ENCODE peak calls at places on chromosomes 2 and 18, in six cellular contexts. V is GM12891, F is H1, E is K562, S is GM12878, J is HepG2. I is an unnamed sample.

GRCh38 chr2:111100765-111101162 is 19.9 kb upstream of the BCL2L11 start:
- DNase-seq in V (no peak), F (no peak), E (peak), S (peak), J (no peak), I (peak)

GRCh38 chr2:131580187-131580586 is 52.5 kb downstream of the CCDC74A start:
- DNase-seq in V (no peak), F (no peak), E (peak), S (no peak), J (no peak), I (no peak)

GRCh38 chr2:226733189-226733858 is 66.3 kb downstream of the IRS1 start:
- DNase-seq in V (no peak), F (no peak), E (no peak), S (no peak), J (peak), I (no peak)

GRCh38 chr2:105239924-105240323 is 1.6 kb upstream of the GPR45 start:
- DNase-seq in V (no peak), F (no peak), E (no peak), S (no peak), J (no peak), I (no peak)

GRCh38 chr18:75681538-75682115 is 254.1 kb upstream of the SMIM21 start:
- DNase-seq in V (no peak), F (no peak), E (no peak), S (no peak), J (no peak), I (no peak)

GRCh38 chr18:44452346-44452745 is 228.3 kb upstream of the SETBP1 start:
- DNase-seq in V (no peak), F (no peak), E (no peak), S (no peak), J (no peak), I (no peak)

GRCh38 chr2:54670485-54671009 is 52.9 kb upstream of the EML6 start:
- DNase-seq in V (no peak), F (no peak), E (no peak), S (no peak), J (no peak), I (no peak)

GRCh38 chr18:52694804-52695203 is 354.8 kb downstream of the DCC start:
- DNase-seq in V (no peak), F (no peak), E (peak), S (no peak), J (no peak), I (no peak)

GRCh38 chr2:216492951-216493685 is 5.5 kb upstream of the RPL37A start:
- DNase-seq in V (no peak), F (no peak), E (no peak), S (no peak), J (no peak), I (no peak)

GRCh38 chr2:113937501-113937900 is 47.6 kb downstream of the ACTR3 start:
- DNase-seq in V (no peak), F (no peak), E (no peak), S (no peak), J (no peak), I (no peak)

GRCh38 chr2:99692785-99693184 is 203.0 kb upstream of the REV1 start:
- DNase-seq in V (no peak), F (no peak), E (peak), S (no peak), J (no peak), I (no peak)

GRCh38 chr2:195818521-195818920 is 161.5 kb downstream of the SLC39A10 start:
- DNase-seq in V (no peak), F (no peak), E (no peak), S (no peak), J (no peak), I (no peak)

GRCh38 chr2:107325983-107326786 is 440.2 kb upstream of the ST6GAL2 start:
- DNase-seq in V (no peak), F (no peak), E (no peak), S (no peak), J (no peak), I (no peak)

GRCh38 chr2:17199741-17200140 is 318.5 kb downstream of the RAD51AP2 start:
- DNase-seq in V (no peak), F (no peak), E (no peak), S (no peak), J (no peak), I (no peak)

GRCh38 chr2:119837759-119838158 is 78.0 kb downstream of the PTPN4 start:
- DNase-seq in V (no peak), F (no peak), E (no peak), S (no peak), J (no peak), I (no peak)

GRCh38 chr2:241373449-241373848 is 17.4 kb downstream of the FARP2 start:
- DNase-seq in V (no peak), F (no peak), E (no peak), S (no peak), J (no peak), I (no peak)

GRCh38 chr18:62324917-62325805 is at the start of gene TNFRSF11A:
- DNase-seq in V (peak), F (no peak), E (peak), S (no peak), J (no peak), I (peak)

GRCh38 chr18:3037423-3037915 is 24.5 kb upstream of the LPIN2 start:
- DNase-seq in V (peak), F (no peak), E (peak), S (peak), J (peak), I (peak)

GRCh38 chr2:126828051-126828450 is 70.6 kb upstream of the TEX51 start:
- DNase-seq in V (no peak), F (no peak), E (no peak), S (no peak), J (no peak), I (no peak)

GRCh38 chr2:195694553-195694952 is 37.5 kb downstream of the SLC39A10 start:
- DNase-seq in V (no peak), F (no peak), E (peak), S (no peak), J (no peak), I (no peak)

GRCh38 chr2:238294393-238295143 is 6.2 kb upstream of the PER2 start:
- DNase-seq in V (no peak), F (no peak), E (no peak), S (no peak), J (peak), I (no peak)

GRCh38 chr2:38720613-38721241 is 30.4 kb downstream of the SRSF7 start:
- DNase-seq in V (no peak), F (no peak), E (peak), S (peak), J (no peak), I (no peak)

GRCh38 chr2:178109813-178110212 is 2.4 kb upstream of the RBM45 start:
- DNase-seq in V (peak), F (no peak), E (peak), S (no peak), J (peak), I (no peak)

GRCh38 chr2:120402070-120402440 is 56.1 kb downstream of the INHBB start:
- DNase-seq in V (no peak), F (no peak), E (no peak), S (no peak), J (no peak), I (no peak)

GRCh38 chr2:130186391-130186790 is 4.3 kb downstream of the MZT2B start:
- DNase-seq in V (no peak), F (no peak), E (no peak), S (no peak), J (no peak), I (no peak)

GRCh38 chr2:231640229-231640628 is 47.6 kb downstream of the TEX44 start:
- DNase-seq in V (no peak), F (no peak), E (no peak), S (no peak), J (no peak), I (no peak)

GRCh38 chr2:231644426-231644825 is 51.8 kb downstream of the TEX44 start:
- DNase-seq in V (no peak), F (no peak), E (no peak), S (no peak), J (no peak), I (no peak)

GRCh38 chr2:231643494-231643888 is 50.8 kb downstream of the TEX44 start:
- DNase-seq in V (no peak), F (no peak), E (no peak), S (no peak), J (no peak), I (no peak)

GRCh38 chr2:231640646-231641111 is 48.0 kb downstream of the TEX44 start:
- DNase-seq in V (no peak), F (no peak), E (peak), S (no peak), J (no peak), I (no peak)

GRCh38 chr2:231642631-231643493 is 50.2 kb downstream of the TEX44 start:
- DNase-seq in V (no peak), F (no peak), E (peak), S (peak), J (peak), I (no peak)
- TF ChIP-seq POLR2A in V (no peak), F (no peak), E (no peak), S (no peak), J (no peak), I (no peak)

DNA sequence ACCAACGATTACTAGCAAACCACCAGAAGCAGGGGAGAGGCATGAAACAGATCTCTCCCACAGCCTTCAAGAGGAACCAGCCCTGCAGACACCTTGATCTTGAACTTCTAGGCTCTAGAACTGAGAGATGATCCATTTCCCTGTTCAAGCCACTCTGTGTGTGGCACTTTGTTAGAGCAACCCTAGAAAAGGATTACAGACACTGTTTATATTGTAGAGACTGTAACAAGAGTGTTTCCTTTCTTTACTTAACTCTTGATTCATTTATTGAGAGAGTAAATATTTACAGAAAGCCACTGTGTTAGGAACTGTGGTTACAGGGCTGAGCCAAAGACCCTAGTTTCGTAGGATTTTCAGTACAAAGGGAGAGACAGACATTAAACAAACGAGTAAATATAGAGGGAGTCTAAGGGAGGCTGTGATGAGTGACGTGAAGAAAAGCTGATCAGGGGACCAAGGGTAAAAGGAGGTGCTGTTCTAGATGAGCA is 10.9 kb downstream of the CCDC68 start:
- DNase-seq in V (no peak), F (no peak), E (no peak), S (no peak), J (peak), I (no peak)
- TF ChIP-seq POLR2AphosphoS5 in V (no peak), F (no peak), E (no peak), S (no peak), J (no peak), I (no peak)

GRCh38 chr2:72788756-72789155 is 37.1 kb downstream of the EXOC6B start:
- DNase-seq in V (no peak), F (no peak), E (no peak), S (no peak), J (no peak), I (no peak)
- TF ChIP-seq TAF1 in V (no peak), F (no peak), E (no peak), S (no peak), J (no peak), I (no peak)

GRCh38 chr2:84800194-84800805 is 80.6 kb downstream of the TRABD2A start:
- DNase-seq in V (no peak), F (no peak), E (no peak), S (no peak), J (no peak), I (no peak)

GRCh38 chr2:84801816-84802215 is 79.1 kb downstream of the TRABD2A start:
- DNase-seq in V (no peak), F (no peak), E (no peak), S (no peak), J (no peak), I (no peak)

GRCh38 chr2:84796798-84797197 is 84.1 kb downstream of the TRABD2A start:
- DNase-seq in V (no peak), F (no peak), E (no peak), S (no peak), J (no peak), I (no peak)

GRCh38 chr2:84797271-84797670 is 83.6 kb downstream of the TRABD2A start:
- DNase-seq in V (no peak), F (no peak), E (no peak), S (no peak), J (no peak), I (no peak)

GRCh38 chr2:84799772-84800171 is 81.1 kb downstream of the TRABD2A start:
- DNase-seq in V (no peak), F (no peak), E (no peak), S (no peak), J (no peak), I (no peak)
- TF ChIP-seq POLR2A in V (no peak), F (no peak), E (no peak), S (no peak), J (no peak), I (no peak)

DNA sequence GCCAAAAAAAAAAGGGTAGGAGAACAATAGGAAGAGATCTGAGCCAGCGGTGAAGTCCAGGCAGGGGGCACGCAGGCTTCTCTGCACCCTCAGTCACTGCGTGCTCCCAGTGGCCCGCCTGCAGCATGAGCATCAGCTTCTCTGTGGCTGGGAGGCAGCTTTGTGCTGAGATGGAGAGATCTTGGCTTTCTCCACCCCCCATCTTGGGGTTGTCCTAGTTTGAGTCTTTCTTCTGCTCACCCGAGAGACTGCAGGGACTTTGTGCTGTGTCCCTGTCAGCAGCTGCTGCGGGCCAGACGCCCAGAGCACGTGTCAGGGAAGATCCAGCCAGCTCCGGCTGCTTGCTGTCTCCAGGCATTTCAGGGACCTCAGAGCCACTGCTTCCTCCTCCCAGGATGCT is 20.3 kb downstream of the TRAPPC12 start:
- DNase-seq in V (no peak), F (no peak), E (no peak), S (no peak), J (no peak), I (no peak)
- TF ChIP-seq POLR2AphosphoS5 in V (no peak), F (no peak), E (no peak), S (no peak), J (no peak), I (no peak)

I was measured in GM12892.